ENCODE peak calls at places on chromosomes 1 and 21, in six cellular contexts. P is cardiac muscle cell, D is heart right ventricle, C is body of pancreas, O is hepatocyte, F is thoracic aorta. V is an unnamed sample. For H3K9me3, the result is how much of the 10 kb centered on the place peaks cover.

GRCh38 chr1:214934035-214934434 is 148.5 kb upstream of the KCNK2 start:
- DNase-seq in C (no peak), O (no peak), P (no peak), F (no peak), D (no peak), V (no peak)

GRCh38 chr1:162357681-162358266 is 18.9 kb downstream of the SPATA46 start:
- DNase-seq in P (peak), D (no peak), O (peak), F (no peak), C (no peak), V (no peak)

GRCh38 chr21:45253633-45254556 is 33.8 kb downstream of the POFUT2 start:
- DNase-seq in D (no peak), F (no peak), O (no peak), C (no peak), P (no peak), V (no peak)

GRCh38 chr1:54861070-54861761 is 25.8 kb downstream of the DHCR24 start:
- DNase-seq in P (peak), O (no peak), C (peak), F (no peak), D (no peak), V (peak)

GRCh38 chr21:46006547-46007497 is 25.3 kb downstream of the COL6A1 start:
- DNase-seq in F (no peak), O (no peak), D (peak), P (no peak), C (no peak), V (no peak)

GRCh38 chr1:119367332-119368124 is 1.1 kb upstream of the HAO2 start:
- DNase-seq in O (peak), P (peak), F (no peak), C (no peak), D (no peak), V (peak)

GRCh38 chr1:206816390-206817287 is 44.3 kb upstream of the IL10 start:
- DNase-seq in O (peak), D (no peak), F (no peak), P (no peak), C (peak), V (no peak)

GRCh38 chr1:206809504-206810084 is 37.3 kb upstream of the IL10 start:
- DNase-seq in C (peak), D (no peak), F (no peak), O (peak), P (peak), V (peak)

GRCh38 chr1:224780736-224781135 is 148.7 kb upstream of the DNAH14 start:
- DNase-seq in F (no peak), C (no peak), P (no peak), D (no peak), O (no peak), V (no peak)

GRCh38 chr1:244100691-244101453 is 49.8 kb downstream of the ZBTB18 start:
- DNase-seq in D (no peak), C (no peak), F (no peak), P (no peak), O (no peak), V (no peak)

GRCh38 chr1:234683856-234684632 is 74.1 kb upstream of the IRF2BP2 start:
- DNase-seq in O (peak), D (no peak), C (peak), F (peak), P (no peak), V (peak)

GRCh38 chr1:188895611-188896010 is 1582.1 kb downstream of the BRINP3 start:
- DNase-seq in C (no peak), P (no peak), F (no peak), O (no peak), D (no peak), V (no peak)

GRCh38 chr1:219416598-219417238 is 196.2 kb downstream of the ZC3H11B start:
- DNase-seq in O (peak), P (peak), C (peak), D (no peak), F (no peak), V (peak)

GRCh38 chr1:198072177-198072576 is 84.6 kb upstream of the NEK7 start:
- DNase-seq in C (no peak), O (no peak), D (no peak), P (peak), F (no peak), V (no peak)

GRCh38 chr1:234558186-234558836 is 51.7 kb downstream of the IRF2BP2 start:
- DNase-seq in O (no peak), F (no peak), C (no peak), P (no peak), D (no peak), V (no peak)

GRCh38 chr1:92619466-92620189 is 132.9 kb upstream of the GFI1 start:
- DNase-seq in F (no peak), O (no peak), D (no peak), C (no peak), P (no peak), V (no peak)

GRCh38 chr1:26972390-26972789 is 12.1 kb upstream of the KDF1 start:
- DNase-seq in P (no peak), F (no peak), O (no peak), C (no peak), D (no peak), V (no peak)

GRCh38 chr1:14745321-14745720 is 146.8 kb downstream of the KAZN start:
- DNase-seq in D (no peak), P (no peak), F (no peak), O (no peak), C (no peak), V (no peak)

GRCh38 chr1:245197911-245198379 is 43.2 kb downstream of the KIF26B start:
- DNase-seq in O (peak), D (no peak), F (no peak), P (no peak), C (no peak), V (no peak)

GRCh38 chr1:212625781-212626450 is 17.4 kb downstream of the ATF3 start:
- DNase-seq in D (no peak), P (no peak), O (no peak), C (no peak), F (no peak), V (no peak)

GRCh38 chr1:67838180-67838912 is 5.1 kb upstream of the GNG12 start:
- DNase-seq in D (no peak), P (no peak), F (no peak), O (no peak), C (peak), V (no peak)

DNA sequence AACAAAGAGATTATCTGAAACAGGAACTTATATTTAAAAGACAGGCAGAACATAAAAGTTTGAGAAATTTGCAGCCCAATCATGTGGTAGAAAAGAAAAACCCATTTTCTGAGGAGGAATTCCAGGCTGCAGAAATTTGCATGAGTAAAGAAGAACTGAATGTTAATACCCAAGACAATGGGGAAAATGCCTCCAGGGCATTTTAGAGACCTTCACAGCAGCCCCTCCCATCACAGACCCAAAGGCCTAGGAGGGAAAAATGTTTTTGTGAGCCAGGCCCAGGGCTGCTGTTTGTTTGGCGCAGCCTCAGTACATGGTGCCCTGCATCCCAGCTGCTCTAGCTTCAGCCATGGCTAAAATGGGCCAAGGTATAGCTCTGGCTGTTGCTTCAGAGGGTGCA is 554.3 kb upstream of the CHRM3 start:
- DNase-seq in C (no peak), F (no peak), D (no peak), P (no peak), O (no peak), V (no peak)
- H3K9me3 ChIP-seq in C (under half), F (under half), D (under half), P (under half), O (under half), V (under half)

GRCh38 chr1:153944005-153944821 is 2.3 kb downstream of the DENND4B start:
- DNase-seq in P (no peak), O (no peak), F (no peak), C (no peak), D (peak), V (no peak)

GRCh38 chr1:153945795-153946621 is 510 bp downstream of the DENND4B start:
- DNase-seq in O (peak), F (peak), C (peak), D (peak), P (peak), V (peak)

GRCh38 chr1:153942766-153943549 is 3.6 kb downstream of the DENND4B start:
- DNase-seq in P (no peak), F (no peak), C (no peak), D (peak), O (no peak), V (no peak)

GRCh38 chr1:153945131-153945794 is 1.3 kb downstream of the DENND4B start:
- DNase-seq in F (no peak), O (peak), D (peak), C (peak), P (peak), V (no peak)

GRCh38 chr1:153944822-153945117 is 1.7 kb downstream of the DENND4B start:
- DNase-seq in O (no peak), P (no peak), F (no peak), D (no peak), C (no peak), V (no peak)
- H3K4me3 ChIP-seq in O (no peak), P (peak), F (peak), D (no peak), C (no peak), V (no peak)

GRCh38 chr1:28893403-28894102 is 20.8 kb upstream of the EPB41 start:
- DNase-seq in C (no peak), P (no peak), D (no peak), F (no peak), O (no peak), V (no peak)
- TF ChIP-seq CTCF in C (no peak), P (peak), D (no peak), F (no peak), O (peak), V (no peak)

DNA sequence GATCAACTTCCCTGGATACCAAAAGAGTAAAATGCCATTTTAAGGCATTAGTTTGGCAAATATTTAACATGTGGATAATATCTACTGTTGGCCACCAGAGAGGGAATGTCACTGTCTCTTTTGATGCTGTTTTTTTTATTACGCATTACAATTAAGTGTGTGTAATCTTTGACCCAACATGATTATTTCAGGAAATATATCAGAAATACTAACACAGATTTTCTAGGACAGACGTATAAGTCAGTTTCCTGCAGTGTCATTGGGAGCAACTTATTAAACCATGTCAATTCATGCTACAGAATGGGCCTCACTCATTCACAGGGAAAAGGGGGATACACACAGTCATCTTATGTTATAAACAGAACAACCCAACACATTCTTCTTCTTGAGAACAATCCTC is 903.8 kb upstream of the ADGRL2 start:
- DNase-seq in D (no peak), C (no peak), F (no peak), O (no peak), P (no peak), V (no peak)
- H3K9me3 ChIP-seq in D (under half), C (under half), F (under half), O (under half), P (under half), V (under half)

GRCh38 chr1:90007979-90008404 is 13.1 kb downstream of the ZNF326 start:
- DNase-seq in F (no peak), D (no peak), P (no peak), O (no peak), C (no peak), V (no peak)
- H3K4me3 ChIP-seq in F (no peak), D (no peak), P (no peak), O (no peak), C (no peak), V (no peak)

GRCh38 chr1:50582346-50582745 is 159.1 kb upstream of the DMRTA2 start:
- DNase-seq in D (no peak), C (no peak), O (no peak), P (no peak), F (no peak), V (no peak)
- TF ChIP-seq CTCF in D (no peak), C (no peak), O (no peak), P (no peak), F (no peak), V (no peak)

GRCh38 chr1:42713293-42713692 is 26.7 kb downstream of the CLDN19 start:
- DNase-seq in C (no peak), P (no peak), F (no peak), O (no peak), D (no peak), V (no peak)
- H3K9me3 ChIP-seq in C (under half), P (under half), F (under half), O (under half), D (under half), V (under half)

V was measured in Caco-2.